ENCODE peak calls at places on chromosomes 11 and 22, in ten cellular contexts. X is gastrocnemius medialis; I is body of pancreas; G is tibial artery; Y is PC-3; T is GM23248; U is right cardiac atrium; J is kidney; C is psoas muscle; M is effector memory CD4-positive, alpha-beta T cell. N is an unnamed sample. For H3K9me3, the result is how much of the 10 kb centered on the place peaks cover.

GRCh38 chr11:119907934-119908760 is 179.1 kb upstream of the NECTIN1 start:
- DNase-seq in U (no peak), G (no peak), Y (no peak), M (no peak), X (no peak), I (no peak), C (no peak), T (no peak), J (no peak), N (no peak)

GRCh38 chr11:112310414-112310813 is 49.8 kb upstream of the PLET1 start:
- DNase-seq in M (no peak), G (no peak), U (no peak), T (no peak), C (no peak), I (no peak), X (no peak), J (no peak), Y (peak), N (no peak)

GRCh38 chr22:37742374-37743092 is 45.7 kb downstream of the TRIOBP start:
- DNase-seq in Y (peak), C (no peak), G (no peak), X (no peak), U (no peak), I (no peak), J (no peak), M (no peak), T (peak), N (peak)

GRCh38 chr11:8807544-8808225 is 103.3 kb upstream of the AKIP1 start:
- DNase-seq in G (no peak), Y (no peak), M (no peak), C (peak), J (peak), I (peak), U (peak), T (peak), X (peak), N (peak)

GRCh38 chr22:46033256-46034200 is 56.6 kb upstream of the WNT7B start:
- DNase-seq in J (peak), M (no peak), X (no peak), C (no peak), Y (no peak), T (peak), U (no peak), G (peak), I (peak), N (no peak)

GRCh38 chr11:94790771-94791180 is 22.6 kb downstream of the AMOTL1 start:
- DNase-seq in U (no peak), I (no peak), C (no peak), M (no peak), X (no peak), T (peak), G (no peak), J (no peak), Y (peak), N (no peak)

GRCh38 chr22:43398246-43398645 is 13.6 kb upstream of the MPPED1 start:
- DNase-seq in I (no peak), C (no peak), M (no peak), T (no peak), X (no peak), Y (no peak), G (no peak), J (no peak), U (no peak), N (no peak)

GRCh38 chr22:31055322-31056159 is 25.6 kb upstream of the SMTN start:
- DNase-seq in X (peak), G (peak), J (peak), I (peak), T (peak), M (no peak), Y (peak), U (peak), C (peak), N (peak)

GRCh38 chr22:41687901-41688364 is 734 bp downstream of the SNU13 start:
- DNase-seq in C (peak), U (peak), X (no peak), I (peak), Y (peak), J (no peak), T (peak), M (no peak), G (no peak), N (peak)

GRCh38 chr11:121687961-121688566 is 235.3 kb upstream of the SORL1-AS1 start:
- DNase-seq in C (no peak), J (no peak), I (no peak), G (no peak), Y (peak), T (no peak), X (no peak), U (no peak), M (no peak), N (peak)

GRCh38 chr11:64643258-64643881 is 52.4 kb downstream of the SLC22A12 start:
- DNase-seq in U (no peak), G (no peak), J (no peak), T (peak), X (no peak), I (peak), M (no peak), C (no peak), Y (no peak), N (no peak)

GRCh38 chr11:108743851-108744250 is 79.0 kb downstream of the DDX10 start:
- DNase-seq in I (no peak), J (no peak), G (no peak), M (no peak), C (no peak), X (no peak), T (no peak), U (no peak), Y (no peak), N (no peak)

GRCh38 chr11:65858354-65859133 is 564 bp upstream of the CFL1 start:
- DNase-seq in M (no peak), T (no peak), Y (peak), X (no peak), J (no peak), U (no peak), I (no peak), G (no peak), C (no peak), N (no peak)

GRCh38 chr11:61870429-61871039 is 20.8 kb downstream of the FADS3 start:
- DNase-seq in U (no peak), X (no peak), T (peak), Y (no peak), I (no peak), M (no peak), C (peak), J (no peak), G (no peak), N (peak)

GRCh38 chr22:38110863-38111852 is 674 bp upstream of the BAIAP2L2 start:
- DNase-seq in G (no peak), X (no peak), Y (no peak), C (no peak), I (no peak), M (no peak), J (peak), T (peak), U (no peak), N (peak)

GRCh38 chr22:35155403-35156025 is 89.6 kb downstream of the ISX start:
- DNase-seq in G (no peak), I (no peak), C (no peak), X (no peak), M (no peak), T (no peak), J (no peak), U (no peak), Y (no peak), N (no peak)
- H3K9me3 ChIP-seq in G (under half), I (under half), C (under half), X (under half), M (under half), T (under half), J (under half), U (under half), Y (under half), N (under half)

DNA sequence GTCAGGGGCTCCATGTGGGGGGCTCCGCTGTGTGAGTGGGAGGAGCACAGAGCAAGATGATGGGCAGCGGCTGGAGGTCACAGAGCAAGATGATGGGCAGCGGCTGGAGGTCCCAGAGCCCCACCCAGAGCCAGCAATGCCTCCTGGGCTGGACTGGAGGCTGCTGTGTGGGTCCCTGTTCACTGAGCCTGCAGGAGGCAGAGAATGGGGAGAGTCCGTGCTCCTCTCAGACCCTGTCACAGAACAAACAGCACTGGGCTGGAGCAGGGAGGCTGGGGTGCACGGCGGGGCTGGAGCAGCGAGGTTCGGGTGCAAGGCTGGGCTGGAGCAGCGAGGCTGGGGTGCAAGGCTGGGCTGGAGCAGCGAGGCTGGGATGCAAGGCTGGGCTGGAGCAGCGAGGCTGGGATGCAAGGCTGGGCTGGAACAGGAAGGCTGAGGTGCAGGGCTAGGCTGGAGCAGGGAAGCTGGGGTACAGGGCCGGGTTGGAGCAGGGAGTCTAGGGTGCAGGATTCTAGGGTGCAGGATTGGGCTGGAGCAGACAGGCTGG is 198.6 kb downstream of the BRD1 start:
- DNase-seq in X (no peak), C (no peak), M (no peak), G (no peak), T (no peak), J (no peak), I (no peak), U (no peak), Y (no peak), N (no peak)
- H3K9me3 ChIP-seq in X (under half), C (under half), M (under half), G (under half), T (under half), J (under half), I (under half), U (under half), Y (under half), N (under half)

DNA sequence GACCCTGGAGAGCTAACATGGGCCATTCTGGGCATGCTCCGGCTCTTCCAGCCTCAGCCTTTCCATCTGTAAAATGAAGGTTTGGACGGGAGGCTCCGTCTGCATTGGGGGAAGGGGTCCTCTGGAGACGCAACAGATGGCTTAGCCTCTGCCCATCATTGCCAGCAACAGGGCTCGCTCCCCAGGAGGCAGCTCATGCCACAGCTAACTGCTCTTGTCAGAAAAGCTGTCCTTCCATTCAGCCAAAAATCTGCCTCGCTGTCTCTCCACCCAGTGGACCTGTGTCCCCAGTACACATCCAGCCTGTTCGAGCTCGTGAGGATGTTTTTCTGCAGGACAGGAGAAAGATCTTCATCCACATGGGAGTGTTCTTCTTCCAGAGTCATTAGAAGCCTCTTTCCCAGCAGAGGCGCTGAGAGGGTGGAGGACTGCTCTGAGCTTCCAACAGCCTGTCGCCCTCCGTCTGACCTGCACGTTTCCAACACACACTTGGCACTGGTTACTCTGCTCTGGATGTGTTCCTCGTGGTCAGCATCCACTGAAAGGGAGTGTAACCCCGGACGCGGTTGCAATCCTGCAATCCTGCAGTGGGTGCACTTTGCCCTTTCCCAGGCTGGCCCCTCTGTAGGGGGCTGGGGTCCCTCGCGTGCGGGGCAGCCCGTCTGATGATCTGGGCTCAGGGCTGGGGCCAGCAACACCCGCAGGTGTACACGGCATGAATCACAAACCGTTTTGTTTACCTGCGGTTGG is 1340.9 kb downstream of the TBC1D22A start:
- DNase-seq in T (no peak), Y (no peak), G (no peak), X (no peak), U (no peak), C (peak), J (no peak), I (no peak), M (no peak), N (no peak)
- H3K9me3 ChIP-seq in T (under half), Y (under half), G (under half), X (under half), U (under half), C (under half), J (under half), I (under half), M (under half), N (under half)

GRCh38 chr22:49197986-49198704 is 629.5 kb downstream of the BRD1 start:
- DNase-seq in I (no peak), J (peak), T (no peak), G (peak), U (no peak), X (no peak), M (no peak), C (no peak), Y (no peak), N (no peak)

GRCh38 chr22:49199224-49199623 is 628.4 kb downstream of the BRD1 start:
- DNase-seq in G (peak), C (no peak), U (no peak), I (no peak), T (no peak), M (no peak), X (no peak), Y (no peak), J (peak), N (no peak)

GRCh38 chr22:49197500-49197899 is 630.2 kb downstream of the BRD1 start:
- DNase-seq in J (peak), U (no peak), X (no peak), I (no peak), Y (no peak), G (peak), T (no peak), C (no peak), M (no peak), N (no peak)

GRCh38 chr22:49201046-49201970 is 626.4 kb downstream of the BRD1 start:
- DNase-seq in M (no peak), Y (no peak), X (no peak), G (peak), U (no peak), T (no peak), I (no peak), C (no peak), J (peak), N (peak)

DNA sequence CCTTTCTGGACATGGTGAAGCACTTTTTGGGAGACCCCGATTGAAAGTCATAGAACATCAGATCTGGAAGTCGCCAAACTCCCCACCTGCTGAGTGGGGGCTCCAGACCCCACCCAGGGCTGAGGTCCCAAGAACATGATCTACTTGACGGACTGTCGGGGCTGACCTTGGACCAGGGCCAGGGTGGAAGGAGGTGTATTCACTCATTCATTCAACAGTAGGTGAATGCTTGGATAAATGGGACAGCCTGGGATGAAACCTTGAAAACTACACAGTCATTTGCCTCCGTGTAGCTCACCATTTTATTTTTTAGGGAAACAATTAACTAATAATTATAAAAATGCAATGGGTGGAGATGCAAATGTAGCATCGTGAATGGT is 629.0 kb downstream of the BRD1 start:
- DNase-seq in M (no peak), J (peak), Y (no peak), C (no peak), U (no peak), G (peak), I (no peak), T (no peak), X (no peak), N (no peak)
- H3K9me3 ChIP-seq in M (under half), J (under half), Y (under half), C (under half), U (under half), G (under half), I (under half), T (under half), X (under half), N (under half)

DNA sequence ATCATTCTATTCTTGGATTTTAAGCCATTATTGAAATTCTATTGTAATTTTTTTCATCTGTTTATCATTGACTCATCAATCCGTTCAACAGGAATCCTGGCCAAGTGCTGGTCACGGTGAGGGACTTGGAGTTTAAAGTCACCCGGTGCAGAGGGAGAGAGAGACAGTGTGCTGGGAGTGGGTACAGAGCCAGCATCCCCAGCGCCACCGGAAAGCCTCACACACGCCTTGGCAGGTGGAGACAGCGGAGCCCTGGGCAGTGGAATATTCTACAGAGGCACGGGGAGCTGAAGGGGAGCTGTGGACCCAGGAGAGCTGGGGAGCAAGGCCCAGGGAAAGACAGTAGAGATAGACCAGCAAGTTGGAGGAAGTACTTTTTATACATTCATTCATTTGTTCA is 787.6 kb downstream of the BRD1 start:
- DNase-seq in G (peak), C (no peak), Y (no peak), J (no peak), I (no peak), M (no peak), X (no peak), T (no peak), U (no peak), N (no peak)
- H3K9me3 ChIP-seq in G (under half), C (under half), Y (under half), J (under half), I (under half), M (under half), X (under half), T (under half), U (under half), N (under half)

GRCh38 chr11:114604179-114604813 is 8.7 kb upstream of the NXPE4 start:
- DNase-seq in J (no peak), Y (no peak), T (no peak), I (no peak), M (no peak), X (no peak), G (no peak), U (no peak), C (no peak), N (no peak)
- H3K9me3 ChIP-seq in J (under half), Y (under half), T (under half), I (under half), M (under half), X (under half), G (under half), U (under half), C (under half), N (under half)

GRCh38 chr11:17369094-17369493 is 17.5 kb downstream of the NCR3LG1 start:
- DNase-seq in G (no peak), X (no peak), U (no peak), J (no peak), M (no peak), Y (no peak), T (no peak), C (no peak), I (no peak), N (no peak)
- H3K9me3 ChIP-seq in G (under half), X (under half), U (under half), J (under half), M (under half), Y (under half), T (under half), C (under half), I (under half), N (under half)

GRCh38 chr11:50032574-50032973 is at the start of gene OR4C45:
- DNase-seq in I (no peak), M (no peak), T (no peak), G (no peak), Y (no peak), X (no peak), C (no peak), J (no peak), U (no peak), N (no peak)
- H3K9me3 ChIP-seq in I (under half), M (under half), T (under half), G (under half), Y (under half), X (under half), C (under half), J (under half), U (under half), N (under half)

GRCh38 chr11:3370268-3370870 is 8.6 kb downstream of the ZNF195 start:
- DNase-seq in U (no peak), Y (no peak), I (no peak), T (no peak), J (no peak), G (no peak), C (no peak), M (no peak), X (no peak), N (no peak)
- H3K9me3 ChIP-seq in U (under half), Y (under half), I (under half), T (under half), J (under half), G (under half), C (under half), M (under half), X (under half), N (under half)

N was measured in SJCRH30.